ENCODE peak calls at places on chromosomes 11 and 22, in eight cellular contexts. One of them, this sample, is unnamed.

GRCh38 chr11:75777461-75778110 is 9.0 kb downstream of the DGAT2 start:
- DNase-seq in stimulated activated CD4-positive, alpha-beta T cell treated with anti-CD3 and anti-CD28 coated beads, Interleukin-1b, Interleukin-23, amount 100 ng/mL, for 24 hours: no peak
- DNase-seq in stimulated activated CD8-positive, alpha-beta memory T cell treated with anti-CD3 and anti-CD28 coated beads, Interleukin-4, amount 100 ng/mL, for 24 hours: no peak
- DNase-seq in activated CD4-positive, alpha-beta T cell treated with anti-CD3 and anti-CD28 coated beads for 24 hours: no peak
- DNase-seq in occipital lobe: no peak
- DNase-seq in GM06990: no peak
- DNase-seq in astrocyte: no peak
- DNase-seq in activated gamma-delta T cell treated with Interleukin-2 at 50 U/mL for 16 hours: no peak
- DNase-seq in this sample: no peak

GRCh38 chr11:60169264-60169915 is 13.5 kb downstream of the MS4A6A start:
- DNase-seq in stimulated activated CD4-positive, alpha-beta T cell treated with anti-CD3 and anti-CD28 coated beads, Interleukin-1b, Interleukin-23, amount 100 ng/mL, for 24 hours: no peak
- DNase-seq in stimulated activated CD8-positive, alpha-beta memory T cell treated with anti-CD3 and anti-CD28 coated beads, Interleukin-4, amount 100 ng/mL, for 24 hours: no peak
- DNase-seq in activated CD4-positive, alpha-beta T cell treated with anti-CD3 and anti-CD28 coated beads for 24 hours: no peak
- DNase-seq in occipital lobe: no peak
- DNase-seq in GM06990: peak
- DNase-seq in astrocyte: peak
- DNase-seq in activated gamma-delta T cell treated with Interleukin-2 at 50 U/mL for 16 hours: no peak
- DNase-seq in this sample: no peak

GRCh38 chr11:61054927-61055562 is 47.2 kb upstream of the CD5 start:
- DNase-seq in stimulated activated CD4-positive, alpha-beta T cell treated with anti-CD3 and anti-CD28 coated beads, Interleukin-1b, Interleukin-23, amount 100 ng/mL, for 24 hours: no peak
- DNase-seq in stimulated activated CD8-positive, alpha-beta memory T cell treated with anti-CD3 and anti-CD28 coated beads, Interleukin-4, amount 100 ng/mL, for 24 hours: no peak
- DNase-seq in activated CD4-positive, alpha-beta T cell treated with anti-CD3 and anti-CD28 coated beads for 24 hours: peak
- DNase-seq in occipital lobe: no peak
- DNase-seq in GM06990: no peak
- DNase-seq in astrocyte: no peak
- DNase-seq in activated gamma-delta T cell treated with Interleukin-2 at 50 U/mL for 16 hours: no peak
- DNase-seq in this sample: no peak

GRCh38 chr11:42951266-42951665 is 360.5 kb upstream of the API5 start:
- DNase-seq in stimulated activated CD4-positive, alpha-beta T cell treated with anti-CD3 and anti-CD28 coated beads, Interleukin-1b, Interleukin-23, amount 100 ng/mL, for 24 hours: no peak
- DNase-seq in stimulated activated CD8-positive, alpha-beta memory T cell treated with anti-CD3 and anti-CD28 coated beads, Interleukin-4, amount 100 ng/mL, for 24 hours: no peak
- DNase-seq in activated CD4-positive, alpha-beta T cell treated with anti-CD3 and anti-CD28 coated beads for 24 hours: no peak
- DNase-seq in occipital lobe: no peak
- DNase-seq in GM06990: no peak
- DNase-seq in astrocyte: no peak
- DNase-seq in activated gamma-delta T cell treated with Interleukin-2 at 50 U/mL for 16 hours: no peak
- DNase-seq in this sample: no peak

GRCh38 chr11:65586676-65587075 is 8.9 kb downstream of the KCNK7 start:
- DNase-seq in stimulated activated CD4-positive, alpha-beta T cell treated with anti-CD3 and anti-CD28 coated beads, Interleukin-1b, Interleukin-23, amount 100 ng/mL, for 24 hours: no peak
- DNase-seq in stimulated activated CD8-positive, alpha-beta memory T cell treated with anti-CD3 and anti-CD28 coated beads, Interleukin-4, amount 100 ng/mL, for 24 hours: no peak
- DNase-seq in activated CD4-positive, alpha-beta T cell treated with anti-CD3 and anti-CD28 coated beads for 24 hours: no peak
- DNase-seq in occipital lobe: no peak
- DNase-seq in GM06990: no peak
- DNase-seq in astrocyte: no peak
- DNase-seq in activated gamma-delta T cell treated with Interleukin-2 at 50 U/mL for 16 hours: no peak
- DNase-seq in this sample: no peak

GRCh38 chr11:118438314-118438931 is 2.1 kb downstream of the KMT2A start:
- DNase-seq in stimulated activated CD4-positive, alpha-beta T cell treated with anti-CD3 and anti-CD28 coated beads, Interleukin-1b, Interleukin-23, amount 100 ng/mL, for 24 hours: peak
- DNase-seq in stimulated activated CD8-positive, alpha-beta memory T cell treated with anti-CD3 and anti-CD28 coated beads, Interleukin-4, amount 100 ng/mL, for 24 hours: peak
- DNase-seq in activated CD4-positive, alpha-beta T cell treated with anti-CD3 and anti-CD28 coated beads for 24 hours: no peak
- DNase-seq in occipital lobe: peak
- DNase-seq in GM06990: peak
- DNase-seq in astrocyte: peak
- DNase-seq in activated gamma-delta T cell treated with Interleukin-2 at 50 U/mL for 16 hours: peak
- DNase-seq in this sample: peak

GRCh38 chr11:126477526-126478275 is 122.2 kb downstream of the ST3GAL4 start:
- DNase-seq in stimulated activated CD4-positive, alpha-beta T cell treated with anti-CD3 and anti-CD28 coated beads, Interleukin-1b, Interleukin-23, amount 100 ng/mL, for 24 hours: no peak
- DNase-seq in stimulated activated CD8-positive, alpha-beta memory T cell treated with anti-CD3 and anti-CD28 coated beads, Interleukin-4, amount 100 ng/mL, for 24 hours: no peak
- DNase-seq in activated CD4-positive, alpha-beta T cell treated with anti-CD3 and anti-CD28 coated beads for 24 hours: no peak
- DNase-seq in occipital lobe: no peak
- DNase-seq in GM06990: no peak
- DNase-seq in astrocyte: no peak
- DNase-seq in activated gamma-delta T cell treated with Interleukin-2 at 50 U/mL for 16 hours: no peak
- DNase-seq in this sample: no peak

GRCh38 chr22:36360011-36360410 is 27.8 kb downstream of the MYH9 start:
- DNase-seq in stimulated activated CD4-positive, alpha-beta T cell treated with anti-CD3 and anti-CD28 coated beads, Interleukin-1b, Interleukin-23, amount 100 ng/mL, for 24 hours: no peak
- DNase-seq in stimulated activated CD8-positive, alpha-beta memory T cell treated with anti-CD3 and anti-CD28 coated beads, Interleukin-4, amount 100 ng/mL, for 24 hours: no peak
- DNase-seq in activated CD4-positive, alpha-beta T cell treated with anti-CD3 and anti-CD28 coated beads for 24 hours: no peak
- DNase-seq in occipital lobe: no peak
- DNase-seq in GM06990: no peak
- DNase-seq in astrocyte: no peak
- DNase-seq in activated gamma-delta T cell treated with Interleukin-2 at 50 U/mL for 16 hours: no peak
- DNase-seq in this sample: no peak

GRCh38 chr11:62931501-62932278 is 10.5 kb upstream of the CHRM1 start:
- DNase-seq in stimulated activated CD4-positive, alpha-beta T cell treated with anti-CD3 and anti-CD28 coated beads, Interleukin-1b, Interleukin-23, amount 100 ng/mL, for 24 hours: no peak
- DNase-seq in stimulated activated CD8-positive, alpha-beta memory T cell treated with anti-CD3 and anti-CD28 coated beads, Interleukin-4, amount 100 ng/mL, for 24 hours: no peak
- DNase-seq in activated CD4-positive, alpha-beta T cell treated with anti-CD3 and anti-CD28 coated beads for 24 hours: no peak
- DNase-seq in occipital lobe: no peak
- DNase-seq in GM06990: no peak
- DNase-seq in astrocyte: no peak
- DNase-seq in activated gamma-delta T cell treated with Interleukin-2 at 50 U/mL for 16 hours: no peak
- DNase-seq in this sample: no peak

GRCh38 chr22:46395145-46395544 is 59.6 kb downstream of the TRMU start:
- DNase-seq in stimulated activated CD4-positive, alpha-beta T cell treated with anti-CD3 and anti-CD28 coated beads, Interleukin-1b, Interleukin-23, amount 100 ng/mL, for 24 hours: no peak
- DNase-seq in stimulated activated CD8-positive, alpha-beta memory T cell treated with anti-CD3 and anti-CD28 coated beads, Interleukin-4, amount 100 ng/mL, for 24 hours: no peak
- DNase-seq in activated CD4-positive, alpha-beta T cell treated with anti-CD3 and anti-CD28 coated beads for 24 hours: no peak
- DNase-seq in occipital lobe: no peak
- DNase-seq in GM06990: no peak
- DNase-seq in astrocyte: no peak
- DNase-seq in activated gamma-delta T cell treated with Interleukin-2 at 50 U/mL for 16 hours: no peak
- DNase-seq in this sample: no peak

GRCh38 chr11:31254411-31254810 is 115.1 kb downstream of the DCDC1 start:
- DNase-seq in stimulated activated CD4-positive, alpha-beta T cell treated with anti-CD3 and anti-CD28 coated beads, Interleukin-1b, Interleukin-23, amount 100 ng/mL, for 24 hours: no peak
- DNase-seq in stimulated activated CD8-positive, alpha-beta memory T cell treated with anti-CD3 and anti-CD28 coated beads, Interleukin-4, amount 100 ng/mL, for 24 hours: no peak
- DNase-seq in activated CD4-positive, alpha-beta T cell treated with anti-CD3 and anti-CD28 coated beads for 24 hours: no peak
- DNase-seq in occipital lobe: no peak
- DNase-seq in GM06990: no peak
- DNase-seq in astrocyte: peak
- DNase-seq in activated gamma-delta T cell treated with Interleukin-2 at 50 U/mL for 16 hours: no peak
- DNase-seq in this sample: no peak

GRCh38 chr22:48660104-48660794 is 1167.4 kb downstream of the BRD1 start:
- DNase-seq in stimulated activated CD4-positive, alpha-beta T cell treated with anti-CD3 and anti-CD28 coated beads, Interleukin-1b, Interleukin-23, amount 100 ng/mL, for 24 hours: no peak
- DNase-seq in stimulated activated CD8-positive, alpha-beta memory T cell treated with anti-CD3 and anti-CD28 coated beads, Interleukin-4, amount 100 ng/mL, for 24 hours: no peak
- DNase-seq in activated CD4-positive, alpha-beta T cell treated with anti-CD3 and anti-CD28 coated beads for 24 hours: no peak
- DNase-seq in occipital lobe: no peak
- DNase-seq in GM06990: no peak
- DNase-seq in astrocyte: no peak
- DNase-seq in activated gamma-delta T cell treated with Interleukin-2 at 50 U/mL for 16 hours: no peak
- DNase-seq in this sample: no peak